ENCODE peak calls at places on chromosomes 7 and 10, in four cellular contexts. O is AG08396, J is astrocyte of the hippocampus, W is GM13977. E is an unnamed sample.

GRCh38 chr7:28406192-28406591 is 6.1 kb upstream of the CREB5 start:
- DNase-seq in O (no peak), J (peak), W (no peak), E (no peak)

GRCh38 chr10:50325449-50326188 is 74.3 kb upstream of the ASAH2 start:
- DNase-seq in O (peak), J (peak), W (peak), E (peak)

GRCh38 chr10:18261660-18262292 is 121.6 kb downstream of the CACNB2 start:
- DNase-seq in O (no peak), J (no peak), W (no peak), E (no peak)

GRCh38 chr10:109282510-109282909 is 640.8 kb downstream of the XPNPEP1 start:
- DNase-seq in O (peak), J (peak), W (no peak), E (peak)

GRCh38 chr7:42010751-42011150 is 226.3 kb downstream of the GLI3 start:
- DNase-seq in O (no peak), J (peak), W (no peak), E (no peak)

GRCh38 chr7:55183897-55184296 is 165.1 kb downstream of the EGFR start:
- DNase-seq in O (no peak), J (no peak), W (no peak), E (no peak)

GRCh38 chr10:75935650-75936400 is 504.4 kb downstream of the LRMDA start:
- DNase-seq in O (no peak), J (no peak), W (no peak), E (no peak)

GRCh38 chr7:1769286-1770200 is 99.5 kb downstream of the ELFN1 start:
- DNase-seq in O (no peak), J (no peak), W (no peak), E (no peak)

GRCh38 chr7:9200666-9201065 is 767.3 kb downstream of the NXPH1 start:
- DNase-seq in O (no peak), J (no peak), W (no peak), E (no peak)

GRCh38 chr10:132793871-132794849 is 8.2 kb upstream of the NKX6-2 start:
- DNase-seq in O (no peak), J (no peak), W (no peak), E (no peak)

GRCh38 chr10:124827474-124827873 is 25.9 kb downstream of the ABRAXAS2 start:
- DNase-seq in O (peak), J (peak), W (peak), E (peak)

GRCh38 chr7:113635492-113635891 is 283.3 kb downstream of the PPP1R3A start:
- DNase-seq in O (no peak), J (no peak), W (no peak), E (no peak)

GRCh38 chr7:66145404-66145843 is 30.8 kb downstream of the CRCP start:
- DNase-seq in O (peak), J (no peak), W (no peak), E (peak)

GRCh38 chr7:66967029-66967428 is 28.4 kb downstream of the SBDS start:
- DNase-seq in O (no peak), J (no peak), W (no peak), E (no peak)

GRCh38 chr7:106514887-106515286 is 146.1 kb downstream of the CCDC71L start:
- DNase-seq in O (no peak), J (no peak), W (no peak), E (peak)

GRCh38 chr10:13921941-13922340 is 335.2 kb downstream of the PRPF18 start:
- DNase-seq in O (no peak), J (no peak), W (no peak), E (no peak)

GRCh38 chr10:70866424-70866823 is 21.9 kb downstream of the PCBD1 start:
- DNase-seq in O (no peak), J (peak), W (no peak), E (no peak)

GRCh38 chr10:75864717-75865116 is 433.3 kb downstream of the LRMDA start:
- DNase-seq in O (no peak), J (no peak), W (no peak), E (no peak)

GRCh38 chr10:110506448-110506847 is 8.7 kb downstream of the DUSP5 start:
- DNase-seq in O (no peak), J (no peak), W (no peak), E (no peak)

GRCh38 chr10:94308866-94309265 is 53.9 kb downstream of the NOC3L start:
- DNase-seq in O (no peak), J (no peak), W (no peak), E (peak)

GRCh38 chr10:18222870-18223269 is 82.6 kb downstream of the CACNB2 start:
- DNase-seq in O (no peak), J (no peak), W (no peak), E (peak)

GRCh38 chr10:71643904-71644303 is 75.7 kb downstream of the C10orf105 start:
- DNase-seq in O (no peak), J (no peak), W (no peak), E (no peak)

GRCh38 chr10:79347894-79348639 is 798 bp downstream of the PPIF start:
- DNase-seq in O (peak), J (peak), W (peak), E (peak)

GRCh38 chr10:46282460-46283216 is 4.2 kb upstream of the ANTXRL start:
- DNase-seq in O (peak), J (peak), W (peak), E (peak)

GRCh38 chr7:67621704-67622103 is 625.1 kb downstream of the TYW1 start:
- DNase-seq in O (no peak), J (no peak), W (no peak), E (no peak)

GRCh38 chr10:62735464-62736188 is 68.9 kb upstream of the ADO start:
- DNase-seq in O (no peak), J (peak), W (no peak), E (no peak)

GRCh38 chr7:98779800-98780199 is 90.0 kb downstream of the TMEM130 start:
- DNase-seq in O (no peak), J (no peak), W (no peak), E (no peak)

GRCh38 chr10:127984944-127985343 is 78.0 kb downstream of the PTPRE start:
- DNase-seq in O (no peak), J (no peak), W (no peak), E (no peak)

GRCh38 chr7:157612664-157613561 is 276.1 kb downstream of the DNAJB6 start:
- DNase-seq in O (no peak), J (no peak), W (peak), E (peak)

GRCh38 chr10:63710703-63711102 is 189.5 kb downstream of the REEP3 start:
- DNase-seq in O (no peak), J (no peak), W (no peak), E (no peak)

GRCh38 chr7:135499818-135500217 is 10.1 kb downstream of the CNOT4 start:
- DNase-seq in O (no peak), J (no peak), W (no peak), E (no peak)

GRCh38 chr10:3763852-3764625 is 21.0 kb downstream of the KLF6 start:
- DNase-seq in O (peak), J (peak), W (no peak), E (no peak)

GRCh38 chr7:152366662-152367061 is 69.1 kb downstream of the KMT2C start:
- DNase-seq in O (no peak), J (peak), W (no peak), E (no peak)

GRCh38 chr7:94313926-94314325 is 80.8 kb upstream of the COL1A2 start:
- DNase-seq in O (no peak), J (peak), W (no peak), E (peak)

GRCh38 chr7:132604090-132604489 is 27.8 kb upstream of the PLXNA4 start:
- DNase-seq in O (no peak), J (no peak), W (no peak), E (no peak)

GRCh38 chr7:138564365-138564764 is 104.3 kb downstream of the TRIM24 start:
- DNase-seq in O (no peak), J (peak), W (no peak), E (no peak)

GRCh38 chr10:71783917-71784678 is 10.8 kb upstream of the VSIR start:
- DNase-seq in O (no peak), J (no peak), W (no peak), E (no peak)

GRCh38 chr7:151503902-151504714 is 15.6 kb downstream of the RHEB start:
- DNase-seq in O (peak), J (peak), W (no peak), E (peak)

GRCh38 chr10:15796762-15797161 is 63.5 kb downstream of the MINDY3 start:
- DNase-seq in O (no peak), J (no peak), W (no peak), E (no peak)